ENCODE peak calls at places on chromosome 6, in four cellular contexts. One of them, this sample, is unnamed.

GRCh38 chr6:134621858-134622257 is 303.9 kb upstream of the SGK1 start:
- DNase-seq in HFFc6: peak; percentile 4
- DNase-seq in cardiac muscle cell: no peak
- DNase-seq in kidney: peak; percentile 72
- DNase-seq in this sample: no peak

GRCh38 chr6:74946961-74947360 is 258.9 kb downstream of the COL12A1 start:
- DNase-seq in kidney: no peak
- DNase-seq in cardiac muscle cell: no peak
- DNase-seq in HFFc6: peak; percentile 44
- DNase-seq in this sample: no peak

GRCh38 chr6:130202782-130203181 is 20.0 kb downstream of the SAMD3 start:
- DNase-seq in kidney: no peak
- DNase-seq in cardiac muscle cell: peak; percentile 5
- DNase-seq in HFFc6: no peak
- DNase-seq in this sample: no peak

GRCh38 chr6:168355716-168356522 is 36.3 kb upstream of the DACT2 start:
- DNase-seq in kidney: no peak
- DNase-seq in cardiac muscle cell: peak; percentile 67
- DNase-seq in HFFc6: no peak
- DNase-seq in this sample: peak; percentile 74

GRCh38 chr6:74467533-74468215 is 738.2 kb downstream of the COL12A1 start:
- DNase-seq in kidney: no peak
- DNase-seq in cardiac muscle cell: no peak
- DNase-seq in HFFc6: no peak
- DNase-seq in this sample: no peak

GRCh38 chr6:36204068-36204753 is 7.7 kb downstream of the BRPF3 start:
- DNase-seq in kidney: no peak
- DNase-seq in cardiac muscle cell: no peak
- DNase-seq in HFFc6: no peak
- DNase-seq in this sample: no peak

GRCh38 chr6:13524801-13525508 is 37.6 kb upstream of the GFOD1 start:
- DNase-seq in HFFc6: no peak
- DNase-seq in kidney: no peak
- DNase-seq in cardiac muscle cell: no peak
- DNase-seq in this sample: no peak

GRCh38 chr6:30113843-30114242 is 953 bp upstream of the TRIM31 start:
- DNase-seq in kidney: no peak
- DNase-seq in cardiac muscle cell: no peak
- DNase-seq in HFFc6: no peak
- DNase-seq in this sample: no peak

GRCh38 chr6:156396068-156396771 is 381.0 kb upstream of the ARID1B start:
- DNase-seq in cardiac muscle cell: no peak
- DNase-seq in HFFc6: no peak
- DNase-seq in kidney: no peak
- DNase-seq in this sample: no peak

GRCh38 chr6:163640641-163641040 is 226.1 kb downstream of the QKI start:
- DNase-seq in HFFc6: no peak
- DNase-seq in cardiac muscle cell: no peak
- DNase-seq in kidney: no peak
- DNase-seq in this sample: no peak

GRCh38 chr6:121430514-121431460 is 4.7 kb upstream of the GJA1 start:
- DNase-seq in cardiac muscle cell: peak; percentile 46
- DNase-seq in HFFc6: peak; percentile 37
- DNase-seq in kidney: no peak
- DNase-seq in this sample: no peak

GRCh38 chr6:152399409-152399808 is 237.8 kb downstream of the SYNE1 start:
- DNase-seq in HFFc6: no peak
- DNase-seq in kidney: no peak
- DNase-seq in cardiac muscle cell: peak; percentile 55
- DNase-seq in this sample: no peak

GRCh38 chr6:121809211-121809610 is 373.8 kb downstream of the GJA1 start:
- DNase-seq in HFFc6: no peak
- DNase-seq in kidney: no peak
- DNase-seq in cardiac muscle cell: no peak
- DNase-seq in this sample: no peak

GRCh38 chr6:39496951-39497350 is 174.4 kb upstream of the KCNK16 start:
- DNase-seq in HFFc6: no peak
- DNase-seq in cardiac muscle cell: no peak
- DNase-seq in kidney: peak; percentile 85
- DNase-seq in this sample: no peak

GRCh38 chr6:79812195-79812594 is 135.2 kb downstream of the ELOVL4 start:
- DNase-seq in HFFc6: no peak
- DNase-seq in cardiac muscle cell: no peak
- DNase-seq in kidney: no peak
- DNase-seq in this sample: no peak

GRCh38 chr6:154509421-154510143 is 903 bp downstream of the CNKSR3 start:
- DNase-seq in kidney: peak; percentile 77
- DNase-seq in cardiac muscle cell: peak; percentile 63
- DNase-seq in HFFc6: no peak
- DNase-seq in this sample: peak; percentile 48

GRCh38 chr6:166625356-166625755 is 1.7 kb downstream of the RPS6KA2 start:
- DNase-seq in cardiac muscle cell: no peak
- DNase-seq in kidney: no peak
- DNase-seq in HFFc6: no peak
- DNase-seq in this sample: no peak

GRCh38 chr6:102832021-102832420 is 1438.5 kb downstream of the GRIK2 start:
- DNase-seq in kidney: no peak
- DNase-seq in HFFc6: no peak
- DNase-seq in cardiac muscle cell: no peak
- DNase-seq in this sample: no peak

GRCh38 chr6:24931752-24932691 is 3.7 kb downstream of the RIPOR2 start:
- DNase-seq in cardiac muscle cell: no peak
- DNase-seq in kidney: no peak
- DNase-seq in HFFc6: peak; percentile 28
- DNase-seq in this sample: no peak

GRCh38 chr6:26360451-26361416 is 4.3 kb upstream of the BTN3A2 start:
- DNase-seq in cardiac muscle cell: no peak
- DNase-seq in kidney: no peak
- DNase-seq in HFFc6: no peak
- DNase-seq in this sample: no peak

GRCh38 chr6:24255676-24256075 is 102.2 kb downstream of the DCDC2 start:
- DNase-seq in kidney: no peak
- DNase-seq in cardiac muscle cell: no peak
- DNase-seq in HFFc6: no peak
- DNase-seq in this sample: no peak

GRCh38 chr6:150150458-150150820 is 7.6 kb downstream of the PPP1R14C start:
- DNase-seq in cardiac muscle cell: no peak
- DNase-seq in kidney: no peak
- DNase-seq in HFFc6: no peak
- DNase-seq in this sample: no peak

GRCh38 chr6:118606858-118607257 is 44.5 kb downstream of the CEP85L start:
- DNase-seq in HFFc6: no peak
- DNase-seq in cardiac muscle cell: no peak
- DNase-seq in kidney: no peak
- DNase-seq in this sample: no peak

DNA sequence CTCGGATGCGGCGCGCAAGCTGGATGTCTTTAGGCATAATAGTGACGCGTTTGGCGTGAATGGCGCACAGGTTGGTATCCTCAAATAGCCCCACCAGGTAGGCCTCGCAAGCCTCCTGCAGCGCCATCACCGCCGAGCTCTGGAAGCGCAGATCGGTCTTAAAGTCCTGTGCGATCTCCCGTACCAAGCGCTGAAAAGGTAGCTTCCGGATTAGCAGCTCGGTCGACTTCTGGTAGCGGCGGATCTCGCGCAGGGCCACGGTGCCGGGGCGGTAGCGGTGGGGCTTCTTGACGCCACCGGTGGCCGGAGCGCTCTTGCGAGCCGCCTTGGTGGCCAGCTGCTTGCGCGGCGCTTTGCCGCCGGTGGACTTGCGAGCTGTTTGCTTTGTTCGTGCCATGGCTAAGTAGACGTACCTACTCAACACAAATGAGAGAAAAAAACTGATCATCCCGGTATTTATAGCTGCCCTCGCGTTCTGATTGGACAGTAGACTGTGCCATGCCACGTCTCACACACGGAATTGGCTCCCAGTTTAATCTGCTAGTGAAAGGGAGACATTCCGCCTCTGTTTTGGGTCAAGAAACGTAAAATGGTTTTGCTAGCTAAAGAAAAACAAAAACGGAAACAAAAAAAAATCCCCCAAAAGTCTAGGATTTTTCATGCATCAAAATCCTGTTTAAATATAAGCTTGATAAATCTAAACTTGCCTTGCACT is 40.1 kb downstream of the OR2B2 start:
- DNase-seq in kidney: peak; percentile 80
- DNase-seq in cardiac muscle cell: peak; percentile 86
- DNase-seq in HFFc6: peak; percentile 97
- DNase-seq in this sample: peak; percentile 84
- TF ChIP-seq CTCF in kidney: no peak
- TF ChIP-seq CTCF in cardiac muscle cell: peak; percentile 25
- TF ChIP-seq CTCF in HFFc6: peak; percentile 59
- TF ChIP-seq CTCF in this sample: peak; percentile 26

DNA sequence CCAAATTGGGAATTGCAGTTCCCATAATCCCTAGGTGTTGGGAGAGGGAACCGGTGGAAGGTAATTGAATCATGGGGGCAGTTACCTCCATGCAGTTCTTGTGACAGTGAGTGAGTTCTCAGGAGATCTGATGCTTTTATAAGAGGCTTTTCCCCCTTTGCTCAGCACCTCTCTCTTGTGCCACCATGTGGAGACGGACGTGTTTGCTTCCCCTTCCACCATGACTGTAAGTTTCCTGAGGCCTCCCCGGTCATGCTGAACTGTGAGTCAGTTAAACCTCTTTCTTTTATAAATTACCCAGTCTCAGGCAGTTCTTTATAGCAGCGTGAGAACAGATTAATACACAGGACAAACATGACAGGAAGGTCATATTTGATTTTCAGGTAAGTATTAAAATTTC is 25.3 kb upstream of the HECA start:
- DNase-seq in kidney: no peak
- DNase-seq in cardiac muscle cell: peak; percentile 8
- DNase-seq in HFFc6: peak; percentile 24
- DNase-seq in this sample: peak; percentile 25
- TF ChIP-seq CTCF in kidney: peak; percentile 21
- TF ChIP-seq CTCF in cardiac muscle cell: peak; percentile 55
- TF ChIP-seq CTCF in HFFc6: peak; percentile 63
- TF ChIP-seq CTCF in this sample: peak; percentile 50

DNA sequence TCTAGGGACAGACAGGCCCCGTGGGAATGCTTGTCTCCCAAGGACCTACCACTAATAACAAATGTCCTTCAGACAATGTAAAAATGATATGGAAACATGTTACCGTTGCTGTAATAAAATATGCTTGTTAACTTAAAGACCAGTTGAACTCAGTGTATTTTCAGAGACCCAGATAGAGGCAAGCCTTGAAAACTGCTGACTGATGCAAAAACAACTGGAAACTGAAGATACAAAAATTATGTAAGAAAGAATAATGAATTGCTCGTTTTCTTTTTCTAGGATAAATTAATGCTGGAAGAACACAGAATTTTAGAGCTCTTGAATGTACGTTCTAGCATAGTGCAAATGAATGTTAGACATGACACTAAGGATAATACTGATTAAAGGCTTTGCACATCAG is 311.5 kb upstream of the MAN1A1 start:
- DNase-seq in cardiac muscle cell: no peak
- DNase-seq in HFFc6: no peak
- DNase-seq in kidney: no peak
- DNase-seq in this sample: no peak
- TF ChIP-seq CTCF in cardiac muscle cell: no peak
- TF ChIP-seq CTCF in HFFc6: no peak
- TF ChIP-seq CTCF in kidney: no peak
- TF ChIP-seq CTCF in this sample: no peak

GRCh38 chr6:42937548-42938427 is 8.5 kb downstream of the CNPY3 start:
- DNase-seq in cardiac muscle cell: no peak
- DNase-seq in kidney: peak; percentile 54
- DNase-seq in HFFc6: no peak
- DNase-seq in this sample: no peak
- TF ChIP-seq CTCF in cardiac muscle cell: no peak
- TF ChIP-seq CTCF in kidney: no peak
- TF ChIP-seq CTCF in HFFc6: no peak
- TF ChIP-seq CTCF in this sample: no peak

GRCh38 chr6:141152951-141153350 is 979.8 kb upstream of the GJE1 start:
- DNase-seq in cardiac muscle cell: no peak
- DNase-seq in HFFc6: no peak
- DNase-seq in kidney: no peak
- DNase-seq in this sample: no peak
- TF ChIP-seq CTCF in cardiac muscle cell: no peak
- TF ChIP-seq CTCF in HFFc6: no peak
- TF ChIP-seq CTCF in kidney: no peak
- TF ChIP-seq CTCF in this sample: no peak

GRCh38 chr6:31736026-31736767 is at the start of gene CLIC1:
- DNase-seq in kidney: peak; percentile 96
- DNase-seq in HFFc6: peak; percentile 79
- DNase-seq in cardiac muscle cell: peak; percentile 71
- DNase-seq in this sample: peak; percentile 82

GRCh38 chr6:31733734-31734133 is 2.6 kb downstream of the CLIC1 start:
- DNase-seq in kidney: no peak
- DNase-seq in HFFc6: no peak
- DNase-seq in cardiac muscle cell: no peak
- DNase-seq in this sample: no peak

GRCh38 chr6:31734703-31735500 is 1.4 kb downstream of the CLIC1 start:
- DNase-seq in HFFc6: peak; percentile 60
- DNase-seq in cardiac muscle cell: peak; percentile 64
- DNase-seq in kidney: peak; percentile 87
- DNase-seq in this sample: peak; percentile 38

GRCh38 chr6:31732029-31732428 is 2.9 kb upstream of the DDAH2 start:
- DNase-seq in kidney: peak; percentile 3
- DNase-seq in cardiac muscle cell: no peak
- DNase-seq in HFFc6: no peak
- DNase-seq in this sample: no peak

GRCh38 chr6:31734247-31734702 is 2.1 kb downstream of the CLIC1 start:
- DNase-seq in HFFc6: no peak
- DNase-seq in cardiac muscle cell: no peak
- DNase-seq in kidney: peak; percentile 24
- DNase-seq in this sample: no peak
- TF ChIP-seq CTCF in HFFc6: no peak
- TF ChIP-seq CTCF in cardiac muscle cell: no peak
- TF ChIP-seq CTCF in kidney: no peak
- TF ChIP-seq CTCF in this sample: no peak

This sample was measured in BE2C.